ENCODE peak calls at places on chromosomes 1 and 21, in ten cellular contexts. D, E, Y, J, C, K, S, M, X and W are unnamed samples. For H3K4me1, the result is how much of the 10 kb centered on the place peaks cover.

GRCh38 chr21:42310411-42311001 is 4.7 kb downstream of the TFF3 start:
- DNase-seq in D (no peak), E (no peak), Y (no peak), J (peak), C (no peak), K (no peak), S (no peak), M (no peak), X (peak), W (no peak)

GRCh38 chr1:20076695-20077461 is 6.9 kb downstream of the PLA2G5 start:
- DNase-seq in D (no peak), E (no peak), Y (no peak), J (no peak), C (no peak), K (no peak), S (no peak), M (no peak), X (no peak), W (no peak)

GRCh38 chr1:59138402-59138801 is 158.5 kb upstream of the FGGY start:
- DNase-seq in D (no peak), E (peak), Y (no peak), J (no peak), C (no peak), K (no peak), S (no peak), M (no peak), X (no peak), W (no peak)

GRCh38 chr1:37650721-37651120 is 16.0 kb upstream of the RSPO1 start:
- DNase-seq in D (no peak), E (no peak), Y (no peak), J (peak), C (no peak), K (no peak), S (no peak), M (no peak), X (no peak), W (no peak)

GRCh38 chr1:56506314-56506743 is 73.0 kb downstream of the PLPP3 start:
- DNase-seq in D (no peak), E (no peak), Y (peak), J (no peak), C (peak), K (no peak), S (no peak), M (no peak), X (no peak), W (no peak)

GRCh38 chr21:21109736-21110135 is 111.5 kb downstream of the NCAM2 start:
- DNase-seq in D (no peak), E (no peak), Y (no peak), J (no peak), C (no peak), K (no peak), S (no peak), M (no peak), X (no peak), W (no peak)

GRCh38 chr1:83900530-83900929 is 98.4 kb downstream of the TTLL7 start:
- DNase-seq in D (no peak), E (peak), Y (no peak), J (no peak), C (no peak), K (peak), S (no peak), M (no peak), X (no peak), W (no peak)

GRCh38 chr1:96400074-96400473 is 321.5 kb upstream of the PTBP2 start:
- DNase-seq in D (no peak), E (no peak), Y (no peak), J (no peak), C (no peak), K (no peak), S (no peak), M (no peak), X (no peak), W (no peak)

GRCh38 chr1:169144941-169145626 is 38.6 kb downstream of the ATP1B1 start:
- DNase-seq in D (no peak), E (no peak), Y (no peak), J (no peak), C (no peak), K (no peak), S (no peak), M (no peak), X (no peak), W (no peak)

GRCh38 chr1:203283597-203283996 is 21.7 kb upstream of the BTG2 start:
- DNase-seq in D (peak), E (no peak), Y (no peak), J (no peak), C (no peak), K (no peak), S (no peak), M (no peak), X (no peak), W (no peak)

GRCh38 chr1:227789881-227790400 is 25.5 kb upstream of the PRSS38 start:
- DNase-seq in D (no peak), E (no peak), Y (no peak), J (peak), C (no peak), K (no peak), S (no peak), M (no peak), X (peak), W (no peak)

GRCh38 chr1:243488459-243489163 is 232.8 kb downstream of the SDCCAG8 start:
- DNase-seq in D (no peak), E (no peak), Y (no peak), J (no peak), C (no peak), K (no peak), S (no peak), M (no peak), X (no peak), W (no peak)

GRCh38 chr1:200982071-200982945 is 41.2 kb downstream of the KIF21B start:
- DNase-seq in D (no peak), E (no peak), Y (no peak), J (no peak), C (no peak), K (peak), S (no peak), M (no peak), X (no peak), W (no peak)

GRCh38 chr1:221336141-221336540 is 405.7 kb downstream of the DUSP10 start:
- DNase-seq in D (no peak), E (no peak), Y (no peak), J (no peak), C (no peak), K (peak), S (no peak), M (no peak), X (no peak), W (peak)

GRCh38 chr1:232328496-232329102 is 301.3 kb downstream of the SIPA1L2 start:
- DNase-seq in D (no peak), E (no peak), Y (no peak), J (no peak), C (no peak), K (peak), S (peak), M (no peak), X (no peak), W (no peak)

GRCh38 chr1:201021333-201022177 is 2.0 kb downstream of the KIF21B start:
- DNase-seq in D (no peak), E (peak), Y (no peak), J (peak), C (no peak), K (no peak), S (no peak), M (peak), X (no peak), W (no peak)

GRCh38 chr1:150464422-150464826 is 22.8 kb upstream of the TARS2 start:
- DNase-seq in D (peak), E (peak), Y (peak), J (no peak), C (no peak), K (peak), S (peak), M (peak), X (peak), W (peak)

GRCh38 chr1:58882322-58882951 is 98.6 kb upstream of the JUN start:
- DNase-seq in D (no peak), E (peak), Y (no peak), J (no peak), C (no peak), K (no peak), S (no peak), M (no peak), X (no peak), W (no peak)

GRCh38 chr1:59898927-59899326 is 27.6 kb downstream of the CYP2J2 start:
- DNase-seq in D (no peak), E (peak), Y (no peak), J (no peak), C (no peak), K (peak), S (no peak), M (no peak), X (no peak), W (no peak)

GRCh38 chr21:41682719-41683179 is 84.1 kb downstream of the RIPK4 start:
- DNase-seq in D (no peak), E (no peak), Y (no peak), J (no peak), C (no peak), K (no peak), S (no peak), M (no peak), X (no peak), W (no peak)

GRCh38 chr1:160375788-160376524 is 9.1 kb downstream of the NHLH1 start:
- DNase-seq in D (no peak), E (peak), Y (no peak), J (no peak), C (no peak), K (peak), S (no peak), M (peak), X (no peak), W (no peak)

GRCh38 chr1:224456637-224456953 is 22.0 kb upstream of the WDR26 start:
- DNase-seq in D (no peak), E (no peak), Y (no peak), J (no peak), C (no peak), K (no peak), S (no peak), M (no peak), X (no peak), W (no peak)

GRCh38 chr1:106879538-106879937 is 176.9 kb upstream of the PRMT6 start:
- DNase-seq in D (no peak), E (no peak), Y (peak), J (no peak), C (peak), K (no peak), S (peak), M (peak), X (peak), W (no peak)

GRCh38 chr1:232422098-232422497 is 207.8 kb downstream of the SIPA1L2 start:
- DNase-seq in D (no peak), E (no peak), Y (no peak), J (no peak), C (no peak), K (no peak), S (no peak), M (no peak), X (no peak), W (no peak)

GRCh38 chr1:36884029-36884701 is 150.2 kb downstream of the GRIK3 start:
- DNase-seq in D (no peak), E (no peak), Y (no peak), J (no peak), C (no peak), K (no peak), S (no peak), M (no peak), X (no peak), W (no peak)

GRCh38 chr1:29753244-29753643 is 516.9 kb downstream of the PTPRU start:
- DNase-seq in D (no peak), E (no peak), Y (no peak), J (no peak), C (no peak), K (no peak), S (no peak), M (no peak), X (no peak), W (no peak)

GRCh38 chr1:3827813-3828307 is 29.2 kb downstream of the CEP104 start:
- DNase-seq in D (no peak), E (no peak), Y (no peak), J (peak), C (no peak), K (no peak), S (no peak), M (peak), X (no peak), W (peak)

GRCh38 chr1:95888877-95889799 is 655.1 kb downstream of the RWDD3 start:
- DNase-seq in D (no peak), E (no peak), Y (no peak), J (no peak), C (no peak), K (peak), S (no peak), M (peak), X (no peak), W (no peak)

GRCh38 chr1:111148376-111148881 is 8.4 kb downstream of the CEPT1 start:
- DNase-seq in D (no peak), E (no peak), Y (no peak), J (no peak), C (no peak), K (no peak), S (no peak), M (no peak), X (no peak), W (no peak)
- H3K4me1 ChIP-seq in D (under half), E (under half), Y (under half), J (under half), C (under half), K (under half), S (under half), M (under half), X (under half), W (under half)

GRCh38 chr1:81023187-81023724 is 777.5 kb upstream of the ADGRL2 start:
- DNase-seq in D (no peak), E (no peak), Y (no peak), J (no peak), C (no peak), K (no peak), S (no peak), M (no peak), X (no peak), W (no peak)

GRCh38 chr1:81020506-81020905 is 780.2 kb upstream of the ADGRL2 start:
- DNase-seq in D (no peak), E (no peak), Y (no peak), J (no peak), C (no peak), K (no peak), S (no peak), M (no peak), X (no peak), W (no peak)

DNA sequence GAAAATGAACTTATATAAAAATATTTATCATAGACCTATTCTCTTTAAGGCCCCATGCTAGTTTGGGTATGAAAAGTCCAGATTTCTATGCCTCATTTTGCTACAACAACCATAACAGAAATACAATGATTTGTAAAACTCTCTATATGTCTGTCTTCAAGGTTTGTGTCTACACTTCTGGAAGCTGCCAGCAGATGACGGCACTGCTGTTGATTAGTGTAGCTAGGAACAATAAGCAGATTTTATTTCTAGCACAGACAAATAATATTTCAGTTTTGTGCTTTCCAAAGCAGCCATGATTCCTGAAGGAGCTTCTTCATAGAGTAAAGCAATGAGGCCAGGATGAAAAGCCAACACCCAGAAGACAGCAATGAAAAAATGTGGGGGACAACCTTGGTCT is 779.6 kb upstream of the ADGRL2 start:
- DNase-seq in D (no peak), E (no peak), Y (no peak), J (no peak), C (no peak), K (peak), S (no peak), M (no peak), X (no peak), W (no peak)
- TF ChIP-seq CTCF in D (no peak), E (no peak), Y (no peak), J (no peak), C (peak), K (peak), S (peak), M (no peak), X (no peak), W (no peak)

DNA sequence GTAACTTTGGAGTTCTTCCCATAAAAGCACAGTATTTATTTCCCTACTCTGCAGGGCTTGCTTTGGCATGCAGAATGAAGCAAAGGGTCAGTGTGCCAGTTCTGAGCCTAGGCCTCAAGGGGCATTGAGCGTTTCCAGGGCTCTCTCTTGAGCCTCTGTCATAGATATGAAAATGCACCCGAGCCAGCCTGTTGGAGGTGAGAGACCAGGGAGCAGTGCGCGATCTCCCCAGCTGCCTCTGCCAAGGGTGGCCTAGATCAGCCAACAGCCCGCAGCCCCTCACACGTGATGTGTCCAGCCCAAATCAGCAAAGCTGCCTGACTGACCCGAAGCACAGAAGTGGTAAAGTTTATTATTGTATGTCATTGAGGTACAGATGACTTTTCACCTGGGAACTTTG is 63.7 kb downstream of the TENT5C start:
- DNase-seq in D (no peak), E (no peak), Y (no peak), J (no peak), C (peak), K (no peak), S (no peak), M (no peak), X (no peak), W (no peak)
- H3K4me1 ChIP-seq in D (under half), E (under half), Y (under half), J (under half), C (under half), K (under half), S (under half), M (under half), X (under half), W (under half)

GRCh38 chr21:39881661-39882060 is 14.4 kb downstream of the PCP4 start:
- DNase-seq in D (no peak), E (no peak), Y (no peak), J (no peak), C (no peak), K (no peak), S (no peak), M (peak), X (no peak), W (no peak)
- TF ChIP-seq CTCF in D (no peak), E (no peak), Y (no peak), J (no peak), C (no peak), K (no peak), S (no peak), M (peak), X (no peak), W (no peak)

DNA sequence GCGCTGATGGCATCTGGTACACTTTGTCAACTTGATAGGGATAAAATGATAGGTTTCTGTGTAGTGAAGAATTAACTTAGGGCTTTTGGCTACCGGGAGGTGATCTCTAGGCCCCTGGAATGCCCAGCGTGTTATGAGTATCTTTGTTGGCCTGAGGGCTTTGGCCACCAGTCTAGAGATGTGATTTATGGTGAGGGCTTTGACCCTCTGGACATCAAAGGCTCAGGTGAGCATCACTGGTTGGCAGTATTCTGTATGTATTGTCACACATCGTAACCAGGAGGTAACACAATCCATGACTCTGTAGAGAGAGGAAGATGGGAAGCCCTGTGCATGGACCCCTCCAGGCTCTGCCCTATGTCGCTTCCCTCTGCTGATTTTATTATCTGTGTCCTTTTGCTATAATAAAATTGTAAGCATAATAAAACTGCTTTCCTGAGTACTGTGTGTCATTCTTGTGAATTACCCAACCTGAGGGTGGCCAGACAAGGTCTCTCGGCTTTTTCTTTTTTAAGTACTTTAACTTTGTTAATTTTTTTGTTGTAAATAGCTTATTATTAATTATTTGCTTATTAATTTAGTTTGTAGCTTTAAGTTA is 40.2 kb upstream of the PRDX6 start:
- DNase-seq in D (no peak), E (no peak), Y (no peak), J (no peak), C (no peak), K (no peak), S (no peak), M (no peak), X (no peak), W (peak)
- H3K4me1 ChIP-seq in D (under half), E (under half), Y (under half), J (under half), C (under half), K (under half), S (under half), M (under half), X (under half), W (under half)

DNA sequence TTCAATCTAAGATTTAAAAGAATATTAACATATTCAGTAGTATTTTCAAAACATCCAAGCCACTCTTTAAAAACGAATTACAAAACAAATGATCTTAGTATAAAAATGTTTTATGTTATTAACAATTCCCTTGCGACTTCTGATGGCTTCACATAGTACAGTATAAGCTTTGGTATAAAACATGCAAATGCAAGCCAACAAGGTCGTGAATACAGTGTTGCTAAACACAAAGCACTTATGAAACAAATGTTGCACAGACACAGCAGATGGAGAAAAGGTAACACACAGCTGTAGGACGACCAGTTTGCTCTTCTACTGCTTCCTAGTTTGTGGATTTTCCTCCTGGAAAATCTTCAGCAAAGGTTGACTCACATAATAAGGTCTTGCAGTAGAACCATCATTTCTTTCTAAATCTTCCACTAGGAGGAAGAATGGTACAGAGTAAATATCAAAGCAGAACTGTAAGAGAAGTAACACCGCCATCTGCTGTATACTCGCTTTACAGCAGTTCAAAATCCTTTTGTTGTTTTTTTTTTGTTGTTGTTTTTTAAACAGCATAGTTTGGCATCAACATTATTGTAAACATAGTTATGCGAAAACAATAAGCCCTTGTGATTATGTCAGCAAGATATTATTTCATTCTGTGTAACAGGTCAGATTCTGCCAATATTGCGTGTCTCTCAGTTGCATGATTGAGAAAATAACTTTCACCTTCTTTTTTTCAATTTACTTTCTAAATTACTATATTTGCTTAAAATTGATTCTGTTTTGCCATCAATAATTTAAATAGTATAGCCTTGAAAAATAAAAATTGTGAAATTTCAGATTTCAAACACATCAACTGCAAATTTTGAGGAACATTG is 69.5 kb downstream of the LHX8 start:
- DNase-seq in D (no peak), E (peak), Y (no peak), J (no peak), C (no peak), K (peak), S (no peak), M (peak), X (no peak), W (no peak)
- TF ChIP-seq CTCF in D (no peak), E (peak), Y (peak), J (peak), C (peak), K (peak), S (peak), M (peak), X (peak), W (peak)

GRCh38 chr1:27602510-27603319 is 1.2 kb downstream of the AHDC1 start:
- DNase-seq in D (peak), E (no peak), Y (peak), J (peak), C (peak), K (no peak), S (peak), M (peak), X (peak), W (no peak)
- H3K4me1 ChIP-seq in D (under half), E (under half), Y (under half), J (under half), C (half or more), K (under half), S (half or more), M (half or more), X (under half), W (under half)

GRCh38 chr1:27547220-27548116 is 56.5 kb downstream of the AHDC1 start:
- DNase-seq in D (peak), E (no peak), Y (no peak), J (no peak), C (peak), K (no peak), S (no peak), M (peak), X (peak), W (no peak)
- TF ChIP-seq CTCF in D (no peak), E (no peak), Y (peak), J (no peak), C (no peak), K (peak), S (no peak), M (peak), X (no peak), W (no peak)